ENCODE peak calls at places on chromosomes 6 and 20, in eight cellular contexts. M is HFF-Myc, Y is neural progenitor cell, J is heart left ventricle, H is GM06990, G is adipocyte, N is colonic mucosa, V is psoas muscle. A is an unnamed sample.

GRCh38 chr20:18005170-18005989 is 36.6 kb downstream of the MGME1 start:
- DNase-seq in M (no peak), Y (no peak), J (no peak), H (peak), G (no peak), N (no peak), V (no peak), A (peak)

GRCh38 chr6:87807423-87807978 is 105.5 kb upstream of the AKIRIN2 start:
- DNase-seq in M (no peak), Y (no peak), J (no peak), H (peak), G (no peak), N (no peak), V (no peak), A (no peak)

GRCh38 chr6:123803862-123804681 is at the start of gene NKAIN2:
- DNase-seq in M (no peak), Y (peak), J (peak), H (peak), G (peak), N (no peak), V (peak), A (no peak)

GRCh38 chr6:118353564-118353963 is 194.5 kb upstream of the PLN start:
- DNase-seq in M (no peak), Y (no peak), J (no peak), H (no peak), G (no peak), N (no peak), V (no peak), A (no peak)

GRCh38 chr6:30888472-30889137 is 4.3 kb downstream of the DDR1 start:
- DNase-seq in M (no peak), Y (no peak), J (no peak), H (no peak), G (peak), N (no peak), V (no peak), A (no peak)

GRCh38 chr20:62359491-62360121 is 7.5 kb downstream of the LAMA5 start:
- DNase-seq in M (no peak), Y (no peak), J (peak), H (no peak), G (no peak), N (no peak), V (peak), A (no peak)

GRCh38 chr20:58984691-58985090 is 3.6 kb downstream of the NELFCD start:
- DNase-seq in M (no peak), Y (no peak), J (no peak), H (no peak), G (no peak), N (no peak), V (no peak), A (no peak)

GRCh38 chr6:88238065-88238464 is 71.9 kb upstream of the CNR1 start:
- DNase-seq in M (no peak), Y (peak), J (no peak), H (peak), G (no peak), N (peak), V (no peak), A (peak)

GRCh38 chr20:48620112-48620485 is 207.7 kb downstream of the PREX1 start:
- DNase-seq in M (no peak), Y (no peak), J (no peak), H (no peak), G (no peak), N (no peak), V (no peak), A (no peak)

GRCh38 chr6:22917344-22917743 is 348.0 kb downstream of the HDGFL1 start:
- DNase-seq in M (no peak), Y (no peak), J (no peak), H (no peak), G (peak), N (no peak), V (no peak), A (no peak)

GRCh38 chr20:52859156-52859887 is 112.8 kb upstream of the TSHZ2 start:
- DNase-seq in M (no peak), Y (peak), J (no peak), H (no peak), G (no peak), N (no peak), V (no peak), A (no peak)

GRCh38 chr6:31945507-31946369 is at the start of gene CFB:
- DNase-seq in M (no peak), Y (peak), J (no peak), H (no peak), G (peak), N (peak), V (peak), A (no peak)

GRCh38 chr20:11041396-11041795 is 367.6 kb upstream of the JAG1 start:
- DNase-seq in M (no peak), Y (no peak), J (no peak), H (no peak), G (no peak), N (no peak), V (no peak), A (no peak)

GRCh38 chr6:39092124-39092523 is 22.9 kb downstream of the SAYSD1 start:
- DNase-seq in M (no peak), Y (peak), J (no peak), H (no peak), G (no peak), N (no peak), V (no peak), A (no peak)

GRCh38 chr6:165694296-165694695 is 31.3 kb upstream of the PDE10A start:
- DNase-seq in M (no peak), Y (no peak), J (no peak), H (no peak), G (no peak), N (no peak), V (no peak), A (no peak)

GRCh38 chr6:12582421-12583110 is 134.0 kb upstream of the PHACTR1 start:
- DNase-seq in M (no peak), Y (no peak), J (no peak), H (no peak), G (no peak), N (no peak), V (no peak), A (no peak)

GRCh38 chr6:43817192-43817591 is 47.2 kb downstream of the VEGFA start:
- DNase-seq in M (no peak), Y (peak), J (no peak), H (no peak), G (peak), N (peak), V (peak), A (no peak)

GRCh38 chr20:46011631-46012482 is 3.1 kb downstream of the MMP9 start:
- DNase-seq in M (peak), Y (peak), J (peak), H (peak), G (no peak), N (peak), V (peak), A (no peak)

GRCh38 chr20:62069741-62070216 is 4.1 kb upstream of the TAF4 start:
- DNase-seq in M (peak), Y (no peak), J (no peak), H (no peak), G (no peak), N (peak), V (no peak), A (no peak)

GRCh38 chr20:32397567-32398084 is 39.5 kb downstream of the ASXL1 start:
- DNase-seq in M (no peak), Y (no peak), J (no peak), H (no peak), G (no peak), N (no peak), V (no peak), A (no peak)

GRCh38 chr20:29689411-29690225 is 1567.8 kb upstream of the DEFB115 start:
- DNase-seq in M (no peak), Y (no peak), J (peak), H (no peak), G (no peak), N (no peak), V (peak), A (no peak)

GRCh38 chr20:37956099-37956498 is 53.2 kb downstream of the VSTM2L start:
- DNase-seq in M (peak), Y (no peak), J (no peak), H (no peak), G (peak), N (peak), V (no peak), A (no peak)

GRCh38 chr20:33897313-33897912 is 86.3 kb downstream of the CHMP4B start:
- DNase-seq in M (no peak), Y (no peak), J (no peak), H (no peak), G (no peak), N (no peak), V (no peak), A (no peak)

GRCh38 chr20:36544134-36545018 is 3.1 kb downstream of the MYL9 start:
- DNase-seq in M (no peak), Y (no peak), J (no peak), H (no peak), G (peak), N (no peak), V (peak), A (no peak)

GRCh38 chr6:126040826-126041225 is 54.5 kb downstream of the TRMT11 start:
- DNase-seq in M (peak), Y (no peak), J (no peak), H (no peak), G (peak), N (peak), V (no peak), A (no peak)

GRCh38 chr6:130885392-130886192 is 58.4 kb downstream of the SMLR1 start:
- DNase-seq in M (peak), Y (peak), J (no peak), H (no peak), G (peak), N (peak), V (no peak), A (peak)

GRCh38 chr20:59525500-59526241 is 78.7 kb upstream of the PHACTR3 start:
- DNase-seq in M (peak), Y (peak), J (peak), H (no peak), G (peak), N (peak), V (peak), A (no peak)

GRCh38 chr20:2984956-2985661 is 58.3 kb upstream of the GNRH2 start:
- DNase-seq in M (peak), Y (no peak), J (no peak), H (no peak), G (peak), N (no peak), V (no peak), A (no peak)

GRCh38 chr6:106334646-106335448 is 9.3 kb upstream of the ATG5 start:
- DNase-seq in M (no peak), Y (peak), J (no peak), H (peak), G (peak), N (peak), V (no peak), A (no peak)

GRCh38 chr6:105873256-105873704 is 212.9 kb upstream of the PRDM1 start:
- DNase-seq in M (no peak), Y (no peak), J (no peak), H (no peak), G (peak), N (no peak), V (no peak), A (no peak)

GRCh38 chr20:25196701-25197120 is 1.2 kb downstream of the ENTPD6 start:
- DNase-seq in M (no peak), Y (peak), J (no peak), H (no peak), G (peak), N (peak), V (no peak), A (no peak)

GRCh38 chr6:155328074-155328538 is 13.8 kb upstream of the TFB1M start:
- DNase-seq in M (no peak), Y (no peak), J (no peak), H (no peak), G (no peak), N (no peak), V (no peak), A (no peak)
- H3K4me3 ChIP-seq in M (no peak), Y (no peak), J (no peak), H (no peak), G (no peak), N (no peak), V (no peak), A (no peak)

DNA sequence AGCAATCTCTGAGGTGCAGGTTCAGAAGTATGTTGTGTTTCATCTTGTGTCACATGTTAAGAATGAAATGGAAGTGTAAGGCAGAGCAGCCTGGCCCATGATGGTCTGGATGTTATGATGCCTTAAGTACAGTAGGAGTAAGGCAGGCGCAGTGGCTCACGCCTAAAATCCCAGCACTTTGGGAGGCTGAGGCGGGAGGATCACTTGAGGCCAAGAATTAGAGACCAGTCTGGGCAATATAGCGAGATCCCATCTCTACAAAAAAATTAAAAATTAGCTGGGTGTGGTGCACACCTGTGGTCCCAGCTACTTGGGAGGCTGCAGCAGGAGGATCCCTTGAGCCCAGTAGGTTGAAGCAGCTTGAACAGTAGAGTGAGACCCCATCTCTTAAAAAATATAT is 124.1 kb downstream of the SOBP start:
- DNase-seq in M (no peak), Y (no peak), J (no peak), H (no peak), G (no peak), N (no peak), V (no peak), A (no peak)
- H3K4me3 ChIP-seq in M (no peak), Y (no peak), J (no peak), H (no peak), G (no peak), N (no peak), V (no peak), A (no peak)

GRCh38 chr6:110448846-110449544 is 27.4 kb downstream of the SLC22A16 start:
- DNase-seq in M (no peak), Y (no peak), J (no peak), H (no peak), G (no peak), N (no peak), V (no peak), A (no peak)
- H3K4me3 ChIP-seq in M (no peak), Y (no peak), J (no peak), H (no peak), G (no peak), N (no peak), V (no peak), A (no peak)

GRCh38 chr6:111759413-111759835 is 113.8 kb downstream of the FYN start:
- DNase-seq in M (no peak), Y (no peak), J (no peak), H (no peak), G (no peak), N (no peak), V (no peak), A (no peak)

GRCh38 chr6:111763381-111763780 is 109.9 kb downstream of the FYN start:
- DNase-seq in M (no peak), Y (no peak), J (no peak), H (no peak), G (peak), N (no peak), V (no peak), A (no peak)

GRCh38 chr6:111764238-111765182 is 108.7 kb downstream of the FYN start:
- DNase-seq in M (no peak), Y (peak), J (no peak), H (peak), G (no peak), N (no peak), V (no peak), A (peak)

GRCh38 chr6:111759836-111760785 is 113.1 kb downstream of the FYN start:
- DNase-seq in M (no peak), Y (peak), J (no peak), H (no peak), G (peak), N (no peak), V (no peak), A (no peak)

DNA sequence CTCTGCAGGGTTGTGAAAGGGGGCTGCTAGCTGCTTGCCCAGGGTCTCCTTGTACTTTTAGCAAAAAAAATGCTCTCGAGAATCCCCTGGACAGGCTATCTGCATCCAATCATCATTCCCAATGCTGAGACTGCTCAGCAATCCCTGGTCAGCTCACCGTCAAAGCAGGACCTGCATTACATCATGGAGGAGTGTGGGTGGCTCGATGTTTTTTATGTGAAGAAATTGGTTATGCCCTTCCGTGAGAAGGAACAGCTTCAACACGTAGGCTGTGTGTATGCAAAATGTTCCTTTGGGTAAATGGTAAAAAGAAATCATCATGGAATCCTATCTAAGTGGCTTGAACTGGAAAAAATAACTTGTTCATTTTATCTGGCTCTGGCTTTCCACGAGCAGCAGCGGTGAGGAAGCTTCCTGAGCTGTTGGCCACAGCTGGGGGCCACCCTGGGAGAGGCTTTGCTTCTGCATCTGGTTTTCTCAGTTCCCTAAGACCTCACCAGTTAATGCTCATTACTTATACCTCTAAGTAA is 111.4 kb downstream of the FYN start:
- DNase-seq in M (no peak), Y (peak), J (no peak), H (no peak), G (no peak), N (no peak), V (no peak), A (no peak)
- H3K4me3 ChIP-seq in M (no peak), Y (no peak), J (no peak), H (no peak), G (no peak), N (no peak), V (no peak), A (no peak)

GRCh38 chr20:63978319-63979220 is 872 bp downstream of the SAMD10 start:
- DNase-seq in M (no peak), Y (peak), J (peak), H (peak), G (peak), N (peak), V (peak), A (no peak)

GRCh38 chr20:63979549-63980316 is at the start of gene SAMD10:
- DNase-seq in M (no peak), Y (peak), J (peak), H (peak), G (peak), N (peak), V (peak), A (no peak)

GRCh38 chr20:63980806-63981728 is at the start of gene PRPF6:
- DNase-seq in M (peak), Y (peak), J (peak), H (peak), G (peak), N (peak), V (peak), A (peak)

GRCh38 chr20:63979221-63979548 is 257 bp downstream of the SAMD10 start:
- DNase-seq in M (no peak), Y (peak), J (peak), H (no peak), G (no peak), N (no peak), V (no peak), A (no peak)

DNA sequence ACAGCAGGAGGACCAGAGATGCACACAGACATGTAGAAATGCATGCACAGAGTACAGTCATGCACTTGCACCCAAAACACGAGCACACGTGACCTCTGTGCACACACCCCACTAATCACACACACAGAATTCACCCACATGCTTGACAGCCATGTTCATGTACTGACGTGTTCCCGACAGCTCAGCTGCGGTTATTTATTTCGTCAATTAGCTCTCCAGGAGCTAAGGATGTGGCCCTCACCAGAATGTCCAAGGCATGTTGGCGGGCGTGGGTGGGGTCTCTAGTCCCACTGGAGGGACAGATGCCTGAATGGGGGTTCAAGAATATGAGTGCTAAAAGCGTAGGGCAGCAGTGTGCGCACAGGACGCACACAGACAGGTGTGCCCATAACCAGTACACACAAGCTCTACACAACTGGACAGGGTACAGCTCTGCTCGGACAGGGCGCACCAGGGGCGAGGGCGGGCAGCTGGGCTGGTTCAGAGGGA is 571 bp upstream of the PRPF6 start:
- DNase-seq in M (no peak), Y (no peak), J (no peak), H (no peak), G (no peak), N (no peak), V (no peak), A (no peak)
- H3K4me3 ChIP-seq in M (peak), Y (peak), J (peak), H (peak), G (peak), N (peak), V (peak), A (peak)

GRCh38 chr6:107985701-107986100 is 27.7 kb upstream of the SEC63 start:
- DNase-seq in M (no peak), Y (no peak), J (no peak), H (no peak), G (no peak), N (no peak), V (no peak), A (no peak)

GRCh38 chr6:107987805-107988204 is 29.8 kb upstream of the SEC63 start:
- DNase-seq in M (no peak), Y (no peak), J (no peak), H (no peak), G (no peak), N (no peak), V (no peak), A (no peak)

GRCh38 chr6:107989166-107990094 is 31.4 kb upstream of the SEC63 start:
- DNase-seq in M (no peak), Y (no peak), J (no peak), H (no peak), G (no peak), N (no peak), V (no peak), A (no peak)

GRCh38 chr6:107991061-107991460 is 33.1 kb upstream of the SEC63 start:
- DNase-seq in M (no peak), Y (no peak), J (no peak), H (no peak), G (no peak), N (no peak), V (no peak), A (no peak)

DNA sequence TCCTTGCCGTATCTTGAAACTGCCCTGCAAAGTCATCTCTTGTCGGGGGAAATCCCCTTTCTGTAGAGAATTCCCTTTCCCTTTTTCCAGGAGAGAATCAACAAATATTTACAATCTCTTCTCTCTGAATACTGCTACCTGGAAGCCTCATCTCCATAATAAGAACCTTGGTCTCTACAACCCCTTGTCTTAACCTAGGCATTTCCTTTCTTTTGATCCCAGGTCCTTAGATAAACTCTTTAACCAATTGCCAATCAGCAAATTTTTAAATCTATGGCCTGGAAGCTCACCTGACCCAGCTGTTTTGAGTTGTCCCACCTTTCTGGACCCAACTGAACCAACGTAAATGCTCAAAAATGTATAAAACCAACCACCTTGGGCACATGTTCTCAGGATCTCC is 30.6 kb upstream of the SEC63 start:
- DNase-seq in M (no peak), Y (no peak), J (no peak), H (no peak), G (no peak), N (no peak), V (no peak), A (no peak)
- H3K4me3 ChIP-seq in M (no peak), Y (no peak), J (no peak), H (no peak), G (no peak), N (no peak), V (no peak), A (no peak)

A was measured in GM12864.